ENCODE peak calls at places on chromosomes 16 and 17, in nine cellular contexts. Z is heart right ventricle, B is mesendoderm, K is IMR-90, I is hepatocyte, M is psoas muscle, G is dorsolateral prefrontal cortex, E is prostate gland, S is neural progenitor cell. H is an unnamed sample. For H3K27me3, the result is how much of the 10 kb centered on the place peaks cover.

GRCh38 chr17:13346081-13346533 is 255.6 kb downstream of the HS3ST3A1 start:
- DNase-seq in G (no peak), M (no peak), K (peak), S (no peak), Z (no peak), E (no peak), I (peak), B (peak), H (no peak)

GRCh38 chr17:78965369-78965982 is 14.2 kb downstream of the LGALS3BP start:
- DNase-seq in G (no peak), S (no peak), B (no peak), E (no peak), K (no peak), M (no peak), I (no peak), Z (no peak), H (no peak)

GRCh38 chr16:17927015-17927414 is 409.5 kb downstream of the NPIPA8 start:
- DNase-seq in I (no peak), Z (no peak), E (no peak), B (peak), K (no peak), G (no peak), S (no peak), M (no peak), H (no peak)

GRCh38 chr17:50196826-50197225 is 4.6 kb downstream of the COL1A1 start:
- DNase-seq in Z (no peak), K (peak), E (no peak), G (no peak), B (no peak), S (no peak), M (peak), I (no peak), H (no peak)

GRCh38 chr17:17749025-17749772 is 67.9 kb downstream of the RAI1 start:
- DNase-seq in S (peak), E (no peak), M (no peak), Z (peak), K (no peak), G (no peak), B (peak), I (no peak), H (no peak)

GRCh38 chr16:14606102-14606501 is 24.0 kb downstream of the PARN start:
- DNase-seq in K (no peak), B (no peak), E (no peak), Z (no peak), G (no peak), I (no peak), S (no peak), M (no peak), H (no peak)

GRCh38 chr17:64148699-64149098 is 18.8 kb upstream of the ERN1 start:
- DNase-seq in G (peak), M (peak), Z (peak), S (no peak), E (no peak), K (no peak), I (no peak), B (peak), H (peak)

GRCh38 chr16:12453832-12454231 is 349.9 kb downstream of the CPPED1 start:
- DNase-seq in E (no peak), K (no peak), I (no peak), G (no peak), S (no peak), B (no peak), Z (no peak), M (no peak), H (no peak)

GRCh38 chr17:50206604-50207293 is 5.3 kb upstream of the COL1A1 start:
- DNase-seq in Z (no peak), E (no peak), G (no peak), S (peak), I (peak), B (peak), M (peak), K (peak), H (no peak)

GRCh38 chr16:81885976-81886586 is 107.0 kb downstream of the PLCG2 start:
- DNase-seq in G (no peak), B (peak), M (no peak), I (peak), E (no peak), S (peak), Z (no peak), K (peak), H (no peak)

GRCh38 chr17:41324180-41325075 is 8.9 kb upstream of the KRTAP17-1 start:
- DNase-seq in G (no peak), S (peak), B (peak), K (peak), E (peak), M (no peak), Z (no peak), I (peak), H (peak)

GRCh38 chr17:49548506-49549310 is 27.0 kb upstream of the NXPH3 start:
- DNase-seq in K (peak), G (no peak), M (no peak), B (peak), S (peak), E (no peak), Z (no peak), I (peak), H (peak)

GRCh38 chr17:76585649-76586593 is at the start of gene ST6GALNAC2:
- DNase-seq in K (no peak), Z (peak), B (peak), I (peak), G (no peak), M (peak), S (peak), E (peak), H (peak)

GRCh38 chr17:66373944-66374817 is 71.8 kb downstream of the PRKCA start:
- DNase-seq in E (no peak), G (no peak), K (no peak), S (peak), B (peak), M (peak), Z (peak), I (peak), H (peak)

DNA sequence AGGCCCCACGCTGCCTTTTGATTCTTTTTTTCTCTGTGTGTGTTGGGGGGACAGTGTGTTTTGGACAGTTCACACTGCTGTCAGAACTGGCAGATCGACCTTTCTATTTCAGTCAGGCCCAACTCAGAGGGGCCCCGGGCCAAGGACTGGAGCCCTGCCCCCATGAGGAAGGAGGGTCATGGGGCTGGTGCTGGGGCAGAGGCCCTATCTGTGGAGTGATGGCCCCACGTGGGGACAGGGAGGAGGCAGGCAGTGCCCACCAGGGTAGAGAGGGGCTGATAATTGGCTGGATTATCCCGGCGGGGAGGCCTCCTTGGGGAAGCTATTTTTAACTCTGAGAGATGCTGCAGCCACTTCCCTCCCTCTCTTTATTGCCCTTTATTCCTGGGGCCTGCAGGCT is 5.7 kb upstream of the KCNJ12 start:
- DNase-seq in Z (peak), I (peak), B (peak), S (peak), E (no peak), M (no peak), K (no peak), G (no peak), H (no peak)
- H3K27ac ChIP-seq in Z (peak), I (peak), B (no peak), S (peak), E (no peak), M (peak), K (no peak), G (no peak), H (no peak)

GRCh38 chr16:67945392-67945933 is 1.5 kb upstream of the LCAT start:
- DNase-seq in K (no peak), G (no peak), Z (no peak), B (no peak), S (no peak), I (no peak), E (no peak), M (no peak), H (no peak)
- H3K27me3 ChIP-seq in K (under half), G (under half), Z (under half), B (under half), S (under half), I (under half), E (under half), M (under half), H (under half)

DNA sequence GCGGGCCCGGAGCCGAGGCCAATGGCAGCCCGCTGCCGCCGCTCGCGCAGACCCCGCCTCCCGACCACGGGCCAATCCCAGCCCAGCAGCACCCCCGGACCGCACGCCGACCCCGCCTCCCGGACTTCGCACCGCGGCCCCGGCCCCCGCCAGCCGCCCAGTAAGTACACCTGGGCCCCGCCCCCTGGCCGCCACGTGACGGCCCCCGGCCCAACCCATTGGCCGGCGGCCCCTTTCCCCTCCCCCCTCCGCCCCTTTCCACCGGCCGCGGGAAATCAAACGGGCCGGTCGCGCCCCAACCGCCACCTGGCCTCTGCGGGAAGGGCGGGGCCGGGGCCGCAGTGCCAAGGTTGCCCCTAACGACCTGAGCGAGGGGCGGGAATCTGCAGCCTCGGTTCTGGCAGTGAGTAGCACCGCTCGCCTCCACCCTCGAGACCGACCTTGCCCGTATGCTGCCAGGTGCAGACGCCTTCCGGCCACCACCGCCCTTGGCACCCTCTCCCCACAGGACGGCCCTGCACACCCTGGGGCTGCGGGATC is at the start of gene YBX2:
- DNase-seq in B (peak), G (no peak), S (peak), I (peak), E (peak), Z (peak), K (peak), M (peak), H (peak)
- H3K27ac ChIP-seq in B (no peak), G (no peak), S (no peak), I (no peak), E (no peak), Z (peak), K (no peak), M (peak), H (no peak)

DNA sequence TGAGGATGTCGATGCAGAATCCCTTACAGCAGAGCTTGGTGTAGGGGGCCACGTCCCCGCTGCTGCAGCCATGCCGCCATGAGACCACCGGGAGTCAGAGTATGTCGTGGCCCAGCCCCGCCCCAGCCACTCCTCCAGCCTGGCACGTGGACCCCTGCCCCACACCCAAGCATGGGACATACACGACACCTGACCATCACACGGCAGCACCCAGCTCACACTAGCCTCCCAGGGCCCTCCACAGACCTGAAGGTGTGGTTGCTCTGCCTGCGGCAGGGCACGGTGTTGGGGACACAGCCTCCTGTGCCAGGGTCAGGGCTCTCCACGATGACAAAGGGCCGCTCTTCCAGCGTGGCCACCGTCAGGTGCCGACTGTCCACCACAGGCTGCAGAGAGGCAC is 9.4 kb downstream of the GRIN2C start:
- DNase-seq in M (no peak), I (no peak), G (no peak), B (no peak), K (no peak), Z (no peak), E (no peak), S (no peak), H (no peak)
- H3K27me3 ChIP-seq in M (under half), I (under half), G (under half), B (under half), K (under half), Z (under half), E (under half), S (half or more), H (under half)

DNA sequence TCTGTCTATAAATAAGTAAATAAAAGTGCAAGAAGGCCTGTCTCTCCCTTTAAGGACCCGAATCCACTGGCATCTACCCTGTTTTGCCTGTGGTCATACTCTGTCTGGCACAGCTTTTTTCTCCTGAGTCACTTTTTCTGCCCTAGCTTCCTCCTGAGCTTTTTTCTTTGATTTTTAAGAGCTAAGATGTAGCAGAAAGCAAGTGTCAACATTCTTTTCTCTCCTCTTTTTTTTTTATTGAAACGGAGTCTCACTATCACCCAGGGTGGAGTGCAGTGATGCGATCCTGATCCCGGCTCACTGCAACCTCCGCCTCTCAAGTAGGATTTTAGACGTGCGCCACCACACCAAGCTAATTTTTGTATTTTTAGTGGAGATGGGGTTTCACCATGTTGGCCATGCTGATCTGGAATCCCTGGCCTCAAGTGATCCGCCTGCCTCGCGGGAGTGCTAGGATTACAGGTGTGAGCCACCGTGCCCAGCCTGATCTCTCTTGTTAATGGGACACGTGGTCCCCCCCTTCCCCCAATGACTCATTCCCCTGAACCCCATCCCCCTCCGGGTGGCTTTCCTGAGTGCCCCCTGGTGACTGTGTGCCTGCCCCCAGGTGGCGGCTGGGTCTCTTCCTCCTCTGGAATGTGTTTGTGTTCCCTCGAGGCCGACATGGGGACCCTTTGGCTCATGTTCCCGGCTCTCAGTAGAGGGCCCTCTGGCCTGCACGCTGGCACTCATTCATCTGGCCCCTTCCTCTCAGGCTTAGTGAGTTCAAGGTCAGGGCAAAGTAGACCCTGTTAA is 14.2 kb downstream of the C16orf90 start:
- DNase-seq in E (no peak), M (no peak), G (no peak), K (no peak), S (no peak), I (no peak), Z (no peak), B (peak), H (no peak)
- H3K27ac ChIP-seq in E (no peak), M (peak), G (no peak), K (no peak), S (no peak), I (no peak), Z (peak), B (peak), H (no peak)

DNA sequence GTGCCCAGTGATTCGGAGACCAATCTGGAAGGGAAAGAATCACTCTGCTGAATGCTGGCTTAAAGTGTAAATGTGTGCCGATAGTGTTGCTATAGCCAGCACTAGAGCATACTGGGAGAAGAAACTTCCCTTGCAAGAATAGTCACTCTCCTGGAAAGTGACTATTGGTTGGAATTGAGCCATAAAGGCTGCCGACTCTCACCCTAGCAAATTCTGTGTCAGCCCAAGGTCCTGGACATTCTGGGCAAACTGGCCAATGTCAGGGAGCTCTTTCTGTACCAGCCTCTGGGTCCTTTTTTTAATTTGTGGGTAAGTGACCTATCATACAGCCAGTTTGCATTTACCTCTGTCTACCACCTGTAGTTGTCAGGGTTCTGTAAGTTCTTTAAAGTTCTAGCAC is 44.3 kb upstream of the HNF1B start:
- DNase-seq in I (no peak), M (no peak), B (no peak), K (no peak), S (no peak), E (no peak), Z (no peak), G (no peak), H (no peak)
- H3K27me3 ChIP-seq in I (under half), M (under half), B (under half), K (under half), S (under half), E (under half), Z (under half), G (under half), H (under half)

DNA sequence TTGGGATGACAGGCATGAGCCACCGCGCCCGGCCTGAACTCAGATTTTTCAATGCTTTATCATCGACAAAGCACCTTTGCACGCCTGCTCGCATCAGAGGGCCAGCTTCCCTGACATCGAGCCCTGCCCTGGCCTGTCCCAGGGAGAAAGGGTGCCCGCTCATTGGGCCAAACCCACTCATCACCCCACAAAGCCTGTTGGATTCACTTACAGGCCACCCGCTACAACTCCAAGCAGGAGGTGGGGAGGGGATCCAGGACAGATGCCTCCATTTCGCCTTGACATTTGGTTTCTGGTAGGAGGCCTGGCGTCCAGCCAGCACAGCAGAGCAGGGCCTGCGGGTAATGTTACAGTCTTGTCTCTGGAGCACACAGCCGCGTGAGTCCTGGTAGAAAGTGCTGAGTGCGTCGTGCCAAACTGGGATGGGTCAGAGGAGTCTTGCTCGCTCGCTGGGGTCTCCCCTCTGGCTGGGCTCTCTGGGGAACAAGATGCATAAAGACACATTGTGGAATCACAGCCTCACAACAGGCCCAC is 19.8 kb downstream of the SMTNL2 start:
- DNase-seq in S (no peak), M (peak), G (no peak), Z (peak), I (peak), B (no peak), E (no peak), K (peak), H (peak)
- H3K27ac ChIP-seq in S (no peak), M (peak), G (no peak), Z (peak), I (peak), B (no peak), E (no peak), K (peak), H (no peak)

GRCh38 chr17:44969144-44969780 is 1.2 kb upstream of the C1QL1 start:
- DNase-seq in I (no peak), E (no peak), G (no peak), Z (no peak), S (peak), K (no peak), B (peak), M (no peak), H (no peak)
- H3K27me3 ChIP-seq in I (half or more), E (under half), G (under half), Z (under half), S (half or more), K (under half), B (under half), M (under half), H (under half)

GRCh38 chr16:67881557-67882220 is 3.0 kb upstream of the NRN1L start:
- DNase-seq in S (no peak), Z (peak), I (no peak), B (no peak), M (peak), K (no peak), E (no peak), G (peak), H (no peak)

GRCh38 chr16:67883872-67884261 is 818 bp upstream of the NRN1L start:
- DNase-seq in E (peak), K (peak), G (peak), B (peak), Z (peak), S (peak), I (peak), M (peak), H (peak)

GRCh38 chr16:67883146-67883871 is 1.4 kb upstream of the NRN1L start:
- DNase-seq in M (no peak), B (peak), I (peak), Z (no peak), K (no peak), E (no peak), S (no peak), G (no peak), H (no peak)

GRCh38 chr16:67880584-67880983 is 4.1 kb upstream of the NRN1L start:
- DNase-seq in M (no peak), B (no peak), G (no peak), Z (no peak), E (no peak), K (no peak), I (no peak), S (no peak), H (no peak)

DNA sequence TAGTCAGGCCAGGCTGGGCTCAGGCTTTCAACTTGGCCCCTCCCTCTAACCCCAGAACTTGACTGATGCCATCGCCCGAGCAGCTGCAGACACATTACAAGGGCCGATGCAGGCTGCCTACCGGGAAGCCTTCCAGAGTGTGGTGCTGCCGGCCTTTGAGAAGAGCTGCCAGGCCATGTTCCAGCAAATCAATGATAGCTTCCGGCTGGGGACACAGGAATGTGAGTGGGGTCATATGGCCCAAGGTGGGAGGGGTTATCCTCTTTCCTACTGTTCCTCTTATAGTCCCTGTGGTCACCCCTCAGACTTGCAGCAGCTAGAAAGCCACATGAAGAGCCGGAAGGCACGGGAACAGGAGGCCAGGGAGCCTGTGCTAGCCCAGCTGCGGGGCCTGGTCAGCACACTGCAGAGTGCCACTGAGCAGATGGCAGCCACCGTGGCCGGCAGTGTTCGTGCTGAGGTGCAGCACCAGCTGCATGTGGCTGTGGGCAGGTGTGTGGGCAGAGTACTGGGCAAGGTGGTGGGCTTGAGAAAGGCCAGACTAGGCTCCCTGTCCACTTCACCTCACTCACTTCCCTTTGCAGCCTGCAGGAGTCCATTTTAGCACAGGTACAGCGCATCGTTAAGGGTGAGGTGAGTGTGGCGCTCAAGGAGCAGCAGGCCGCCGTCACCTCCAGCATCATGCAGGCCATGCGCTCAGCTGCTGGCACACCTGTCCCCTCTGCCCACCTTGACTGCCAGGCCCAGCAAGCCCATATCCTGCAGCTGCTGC is 2.1 kb upstream of the NRN1L start:
- DNase-seq in B (no peak), M (peak), S (no peak), K (no peak), G (peak), Z (peak), I (no peak), E (no peak), H (no peak)
- H3K27ac ChIP-seq in B (no peak), M (peak), S (no peak), K (no peak), G (peak), Z (peak), I (no peak), E (no peak), H (no peak)